ENCODE peak calls at places on chromosome 19, in eight cellular contexts. T, O, Z, L, U, I, M and G are unnamed samples.
A peak's percentile ranks its signal among the peaks of the same experiment; 100 is the strongest.

GRCh38 chr19:799076-799881 is 2.0 kb downstream of the PTBP1 start:
- DNase-seq in Z (peak; percentile 31), L (no peak), T (no peak), O (no peak), I (no peak), M (no peak), U (no peak), G (no peak)

GRCh38 chr19:4206818-4207484 is 22.4 kb upstream of the EBI3 start:
- DNase-seq in L (no peak), Z (no peak), O (no peak), M (no peak), I (no peak), U (no peak), T (no peak), G (no peak)

GRCh38 chr19:51440846-51441409 is 17.3 kb downstream of the SIGLEC8 start:
- DNase-seq in Z (no peak), U (no peak), L (no peak), M (no peak), O (no peak), T (no peak), I (no peak), G (no peak)

GRCh38 chr19:18999896-19000620 is 33.3 kb downstream of the SUGP2 start:
- DNase-seq in I (no peak), Z (no peak), U (no peak), L (no peak), O (no peak), M (no peak), T (no peak), G (no peak)

GRCh38 chr19:37928527-37929286 is 21.7 kb downstream of the SIPA1L3 start:
- DNase-seq in L (no peak), I (no peak), T (no peak), O (no peak), M (no peak), U (peak; percentile 73), Z (no peak), G (peak; percentile 67)

GRCh38 chr19:14091086-14091884 is 734 bp upstream of the SAMD1 start:
- DNase-seq in L (no peak), M (peak; percentile 36), I (no peak), O (peak; percentile 83), Z (peak; percentile 59), U (peak; percentile 84), T (peak; percentile 47), G (peak; percentile 92)

GRCh38 chr19:4375164-4375619 is 25.2 kb downstream of the SH3GL1 start:
- DNase-seq in O (peak; percentile 98), Z (no peak), L (peak; percentile 38), U (no peak), T (no peak), I (peak; percentile 71), M (peak; percentile 41), G (no peak)

GRCh38 chr19:11269408-11269807 is 7.1 kb upstream of the DOCK6 start:
- DNase-seq in O (no peak), T (no peak), M (no peak), U (no peak), L (no peak), Z (no peak), I (no peak), G (no peak)

GRCh38 chr19:1855828-1856255 is 7.5 kb downstream of the KLF16 start:
- DNase-seq in M (no peak), U (no peak), I (no peak), O (no peak), Z (no peak), T (no peak), L (no peak), G (no peak)

GRCh38 chr19:2969104-2969504 is 8.3 kb upstream of the TLE6 start:
- DNase-seq in U (no peak), O (no peak), T (no peak), L (peak; percentile 81), M (peak; percentile 41), I (peak; percentile 58), Z (peak; percentile 98), G (no peak)

GRCh38 chr19:3224346-3225325 is at the start of gene CELF5:
- DNase-seq in T (peak; percentile 55), M (no peak), Z (peak; percentile 21), U (no peak), L (peak; percentile 54), O (no peak), I (peak; percentile 61), G (peak; percentile 84)

GRCh38 chr19:6540918-6541689 is 10.3 kb downstream of the TNFSF9 start:
- DNase-seq in I (no peak), O (no peak), T (no peak), Z (no peak), M (no peak), L (no peak), U (no peak), G (no peak)

GRCh38 chr19:7792286-7792685 is 29.2 kb downstream of the CLEC4M start:
- DNase-seq in Z (no peak), O (peak; percentile 78), I (no peak), L (no peak), T (no peak), M (no peak), U (no peak), G (no peak)

GRCh38 chr19:19049406-19049805 is 14.4 kb upstream of the SLC25A42 start:
- DNase-seq in T (no peak), M (no peak), I (no peak), Z (no peak), U (no peak), L (no peak), O (no peak), G (no peak)

GRCh38 chr19:16779539-16780163 is 49.5 kb upstream of the SIN3B start:
- DNase-seq in L (no peak), T (no peak), O (no peak), Z (no peak), U (no peak), I (no peak), M (no peak), G (no peak)

GRCh38 chr19:1470864-1471513 is 8.0 kb downstream of the C19orf25 start:
- DNase-seq in O (peak; percentile 77), I (no peak), U (peak; percentile 34), M (no peak), L (no peak), Z (no peak), T (no peak), G (no peak)

GRCh38 chr19:33064117-33064777 is 441 bp downstream of the RHPN2 start:
- DNase-seq in L (no peak), Z (no peak), O (peak; percentile 85), T (peak; percentile 9), I (peak; percentile 71), U (peak; percentile 42), M (no peak), G (peak; percentile 65)

GRCh38 chr19:3370214-3370720 is 3.9 kb downstream of the NFIC start:
- DNase-seq in T (no peak), M (no peak), I (no peak), U (no peak), O (no peak), Z (no peak), L (no peak), G (no peak)

GRCh38 chr19:18590273-18591272 is 2.0 kb downstream of the REX1BD start:
- DNase-seq in O (peak; percentile 49), M (peak; percentile 80), L (peak; percentile 49), T (no peak), Z (peak; percentile 29), I (no peak), U (peak; percentile 70), G (no peak)

GRCh38 chr19:48342841-48343540 is 17.6 kb downstream of the EMP3 start:
- DNase-seq in T (no peak), M (no peak), O (no peak), L (no peak), U (no peak), I (no peak), Z (no peak), G (no peak)

GRCh38 chr19:8459520-8460260 is 14.9 kb downstream of the HNRNPM start:
- DNase-seq in O (no peak), U (no peak), Z (no peak), I (no peak), T (no peak), M (no peak), L (no peak), G (no peak)

GRCh38 chr19:33486936-33487793 is 34.4 kb downstream of the PEPD start:
- DNase-seq in M (peak; percentile 27), O (peak; percentile 32), U (no peak), Z (no peak), L (no peak), I (no peak), T (no peak), G (no peak)

GRCh38 chr19:16375157-16375935 is 50.7 kb downstream of the KLF2 start:
- DNase-seq in U (no peak), O (no peak), I (no peak), L (no peak), Z (no peak), T (no peak), M (no peak), G (no peak)

GRCh38 chr19:44808463-44809371 is at the start of gene BCAM:
- DNase-seq in T (no peak), I (peak; percentile 82), Z (peak; percentile 21), U (no peak), M (peak; percentile 35), O (peak; percentile 86), L (peak; percentile 93), G (peak; percentile 57)

GRCh38 chr19:38084196-38084595 is 139.8 kb downstream of the DPF1 start:
- DNase-seq in T (no peak), Z (no peak), O (no peak), M (no peak), U (no peak), L (no peak), I (no peak), G (no peak)

GRCh38 chr19:18644144-18645034 is 7.6 kb downstream of the KLHL26 start:
- DNase-seq in I (no peak), L (no peak), O (no peak), T (no peak), U (no peak), Z (no peak), M (no peak), G (no peak)

GRCh38 chr19:19606021-19606420 is 12.5 kb downstream of the PBX4 start:
- DNase-seq in I (peak; percentile 55), T (peak; percentile 53), L (no peak), Z (no peak), M (no peak), O (no peak), U (no peak), G (no peak)

GRCh38 chr19:38049105-38049649 is 142.2 kb downstream of the SIPA1L3 start:
- DNase-seq in L (no peak), U (peak; percentile 81), T (peak; percentile 12), O (no peak), M (no peak), Z (no peak), I (peak; percentile 29), G (peak; percentile 76)

GRCh38 chr19:17359905-17360800 is 17.0 kb downstream of the PLVAP start:
- DNase-seq in I (no peak), L (no peak), O (no peak), M (no peak), U (no peak), T (no peak), Z (no peak), G (no peak)

GRCh38 chr19:13014101-13014920 is 19.0 kb downstream of the NFIX start:
- DNase-seq in Z (no peak), L (no peak), U (no peak), O (no peak), T (no peak), M (peak; percentile 74), I (no peak), G (no peak)

GRCh38 chr19:35442091-35442490 is 6.0 kb upstream of the FFAR2 start:
- DNase-seq in O (no peak), L (no peak), T (no peak), I (no peak), M (peak; percentile 29), U (no peak), Z (no peak), G (no peak)

GRCh38 chr19:40392123-40392522 is 2.1 kb upstream of the HIPK4 start:
- DNase-seq in I (no peak), M (no peak), O (no peak), T (no peak), L (no peak), Z (no peak), U (no peak), G (no peak)

GRCh38 chr19:10744848-10745293 is 27.0 kb downstream of the DNM2 start:
- DNase-seq in T (no peak), O (no peak), Z (no peak), L (no peak), M (no peak), U (no peak), I (peak; percentile 44), G (no peak)